ENCODE peak calls at places on chromosomes 7 and 10, in eight cellular contexts. T is lower lobe of right lung; U is stimulated activated CD4-positive, alpha-beta T cell treated with anti-CD3 and anti-CD28 coated beads, Interleukin-2, amount 100 ng/mL, for 48 hours; Y is stimulated activated CD8-positive, alpha-beta memory T cell treated with anti-CD3 and anti-CD28 coated beads, Interleukin-7, amount 100 ng/mL, for 1 hour; Q is NCI-H2227 treated with DMSO at 0.1 percent for 48 hours; B is HT-29; H is HEK293T; S is activated naive CD4-positive, alpha-beta T cell treated with anti-CD3 and anti-CD28 coated beads, Interleukin-2, amount 10 ng/mL, durations not matched to agents 7 days and 5 days. D is an unnamed sample.

GRCh38 chr7:141956084-141956483 is 9.3 kb upstream of the CLEC5A start:
- DNase-seq in U (no peak), H (no peak), T (no peak), Q (no peak), Y (no peak), B (no peak), S (no peak), D (no peak)

GRCh38 chr10:74842301-74842700 is 15.9 kb downstream of the KAT6B start:
- DNase-seq in Q (no peak), S (no peak), B (no peak), Y (no peak), U (no peak), H (no peak), T (no peak), D (no peak)

GRCh38 chr7:6260291-6261183 is 11.9 kb downstream of the CYTH3 start:
- DNase-seq in U (no peak), B (no peak), H (no peak), Y (no peak), Q (no peak), T (no peak), S (no peak), D (peak)

GRCh38 chr10:13224210-13224995 is 9.8 kb downstream of the UCMA start:
- DNase-seq in S (no peak), B (no peak), T (no peak), U (no peak), H (no peak), Y (no peak), Q (no peak), D (no peak)

GRCh38 chr10:43689618-43689954 is 40.9 kb upstream of the ZNF32 start:
- DNase-seq in B (peak), S (peak), Y (peak), Q (no peak), U (peak), T (peak), H (no peak), D (no peak)

GRCh38 chr10:124291009-124291671 is 127.6 kb downstream of the OAT start:
- DNase-seq in B (no peak), T (peak), U (no peak), Q (no peak), H (no peak), Y (no peak), S (no peak), D (no peak)

GRCh38 chr7:70289067-70289466 is 690.8 kb downstream of the AUTS2 start:
- DNase-seq in Q (no peak), S (no peak), T (no peak), Y (no peak), B (no peak), H (no peak), U (no peak), D (no peak)

GRCh38 chr7:44762726-44763522 is 14.3 kb downstream of the ZMIZ2 start:
- DNase-seq in H (no peak), Y (no peak), T (no peak), S (no peak), U (no peak), Q (no peak), B (no peak), D (no peak)

GRCh38 chr7:22860784-22861482 is 38.3 kb upstream of the TOMM7 start:
- DNase-seq in T (no peak), S (peak), H (peak), B (peak), Y (no peak), Q (no peak), U (no peak), D (peak)

GRCh38 chr10:125232841-125233240 is 72.5 kb upstream of the CTBP2 start:
- DNase-seq in Y (no peak), U (no peak), Q (no peak), B (no peak), T (no peak), H (no peak), S (no peak), D (no peak)

GRCh38 chr7:91031757-91032156 is 232.5 kb upstream of the FZD1 start:
- DNase-seq in B (no peak), T (no peak), Y (no peak), Q (no peak), U (no peak), S (no peak), H (no peak), D (no peak)

GRCh38 chr10:5861269-5862031 is 28.2 kb downstream of the ANKRD16 start:
- DNase-seq in S (no peak), Q (no peak), H (no peak), Y (no peak), U (no peak), B (peak), T (no peak), D (peak)

GRCh38 chr10:28312572-28312971 is 9.7 kb upstream of the MPP7 start:
- DNase-seq in Y (no peak), B (no peak), S (no peak), T (no peak), H (no peak), Q (no peak), U (no peak), D (no peak)

GRCh38 chr7:132080967-132081668 is 495.2 kb downstream of the PLXNA4 start:
- DNase-seq in T (no peak), Q (no peak), Y (no peak), S (no peak), B (no peak), H (no peak), U (no peak), D (no peak)

GRCh38 chr10:43715334-43715733 is 66.7 kb upstream of the ZNF32 start:
- DNase-seq in Q (no peak), H (no peak), T (no peak), S (no peak), U (no peak), Y (no peak), B (no peak), D (no peak)

GRCh38 chr7:137080516-137081203 is 212.2 kb downstream of the CHRM2 start:
- DNase-seq in T (no peak), B (no peak), H (no peak), Y (no peak), U (no peak), Q (no peak), S (no peak), D (peak)

GRCh38 chr10:33001908-33002492 is 44.0 kb upstream of the ITGB1 start:
- DNase-seq in T (no peak), Q (no peak), H (no peak), S (no peak), Y (no peak), U (no peak), B (no peak), D (no peak)

GRCh38 chr10:106044511-106044910 is 1120.0 kb downstream of the SORCS1 start:
- DNase-seq in S (no peak), B (no peak), H (no peak), Y (no peak), T (no peak), Q (no peak), U (no peak), D (no peak)

GRCh38 chr10:59971915-59972314 is 65.6 kb upstream of the CCDC6 start:
- DNase-seq in Q (no peak), U (no peak), Y (no peak), T (no peak), S (no peak), H (no peak), B (peak), D (peak)

GRCh38 chr7:83579740-83580139 is 69.2 kb downstream of the SEMA3E start:
- DNase-seq in U (no peak), Y (no peak), Q (no peak), H (no peak), B (peak), T (no peak), S (no peak), D (no peak)

GRCh38 chr10:116767235-116767634 is 24.9 kb upstream of the HSPA12A start:
- DNase-seq in Q (no peak), H (no peak), S (no peak), B (no peak), T (no peak), U (no peak), Y (no peak), D (peak)

GRCh38 chr10:108899686-108900085 is 1023.6 kb downstream of the XPNPEP1 start:
- DNase-seq in T (no peak), H (no peak), Y (no peak), Q (no peak), B (no peak), S (no peak), U (no peak), D (no peak)

GRCh38 chr10:7444576-7445226 is 33.9 kb upstream of the SFMBT2 start:
- DNase-seq in T (no peak), B (no peak), Q (no peak), U (no peak), Y (no peak), S (no peak), H (peak), D (no peak)

GRCh38 chr7:143408686-143409551 is at the start of gene EPHA1:
- DNase-seq in Y (no peak), Q (no peak), H (peak), S (peak), T (peak), U (no peak), B (peak), D (no peak)

GRCh38 chr10:106795619-106796018 is 368.9 kb downstream of the SORCS1 start:
- DNase-seq in S (no peak), U (no peak), H (peak), T (no peak), Y (no peak), Q (no peak), B (peak), D (no peak)

GRCh38 chr10:89001024-89001423 is 10.4 kb downstream of the FAS start:
- DNase-seq in B (no peak), S (no peak), Q (no peak), Y (no peak), H (no peak), U (no peak), T (no peak), D (no peak)

GRCh38 chr7:83439021-83439420 is 209.9 kb downstream of the SEMA3E start:
- DNase-seq in U (no peak), T (no peak), Q (no peak), H (no peak), B (no peak), Y (no peak), S (no peak), D (peak)

GRCh38 chr7:55774327-55775050 is 88.1 kb downstream of the SEPTIN14 start:
- DNase-seq in S (no peak), Q (no peak), Y (no peak), U (no peak), B (peak), T (no peak), H (no peak), D (peak)

GRCh38 chr10:3773465-3774017 is 11.5 kb downstream of the KLF6 start:
- DNase-seq in U (no peak), Q (no peak), S (no peak), B (peak), H (no peak), T (no peak), Y (no peak), D (no peak)

GRCh38 chr7:12731214-12731656 is 43.8 kb downstream of the ARL4A start:
- DNase-seq in S (peak), H (no peak), T (no peak), B (peak), Q (no peak), U (no peak), Y (no peak), D (no peak)

GRCh38 chr10:92382631-92383030 is 91.7 kb downstream of the MARCHF5 start:
- DNase-seq in B (no peak), Y (no peak), U (no peak), T (no peak), H (no peak), Q (no peak), S (no peak), D (no peak)

GRCh38 chr10:6074489-6075301 is 12.5 kb upstream of the IL2RA start:
- DNase-seq in B (no peak), Q (no peak), H (no peak), S (no peak), U (no peak), Y (no peak), T (no peak), D (no peak)

GRCh38 chr10:16193241-16193640 is 243.6 kb upstream of the PTER start:
- DNase-seq in T (no peak), U (no peak), Q (no peak), Y (no peak), B (no peak), S (no peak), H (no peak), D (no peak)

GRCh38 chr10:5500910-5501309 is 1.5 kb upstream of the CALML5 start:
- DNase-seq in Y (no peak), Q (no peak), B (no peak), H (no peak), T (no peak), S (no peak), U (no peak), D (no peak)

GRCh38 chr10:86613905-86614304 is 40.4 kb upstream of the OPN4 start:
- DNase-seq in Q (no peak), B (no peak), T (no peak), H (no peak), Y (no peak), S (no peak), U (no peak), D (no peak)

GRCh38 chr7:125828153-125828690 is 898.6 kb upstream of the POT1 start:
- DNase-seq in S (no peak), B (no peak), Q (no peak), U (no peak), H (no peak), Y (no peak), T (no peak), D (no peak)

GRCh38 chr10:72254891-72255568 is 18.7 kb upstream of the DDIT4 start:
- DNase-seq in H (peak), S (peak), B (peak), Q (peak), U (no peak), T (peak), Y (no peak), D (peak)

GRCh38 chr7:55278321-55278720 is 86.8 kb upstream of the LANCL2 start:
- DNase-seq in U (no peak), Q (no peak), T (no peak), S (no peak), Y (no peak), H (no peak), B (no peak), D (no peak)

GRCh38 chr10:44925224-44925623 is 14.1 kb downstream of the TMEM72 start:
- DNase-seq in U (no peak), Y (no peak), H (peak), Q (no peak), S (peak), T (no peak), B (no peak), D (peak)